ENCODE peak calls at places on chromosomes 1 and 21, in seven cellular contexts. S is effector memory CD4-positive, alpha-beta T cell; X is PC-9; M is kidney; U is endothelial cell of umbilical vein; W is tibial artery; Q is right cardiac atrium. H is an unnamed sample. For H3K4me1, the result is how much of the 10 kb centered on the place peaks cover.

GRCh38 chr1:27113861-27114260 is 41.1 kb downstream of the SLC9A1 start:
- DNase-seq in S (no peak), X (no peak), M (no peak), U (no peak), W (no peak), Q (no peak), H (no peak)

GRCh38 chr1:21865943-21866628 is 54.0 kb downstream of the LDLRAD2 start:
- DNase-seq in S (no peak), X (no peak), M (no peak), U (no peak), W (no peak), Q (no peak), H (no peak)

GRCh38 chr1:158819461-158820443 is 11.4 kb upstream of the MNDA start:
- DNase-seq in S (no peak), X (no peak), M (no peak), U (no peak), W (no peak), Q (no peak), H (peak)

GRCh38 chr1:166080277-166080964 is 86.4 kb downstream of the FAM78B start:
- DNase-seq in S (no peak), X (no peak), M (no peak), U (no peak), W (no peak), Q (no peak), H (no peak)

GRCh38 chr1:218339267-218339831 is 5.8 kb upstream of the TGFB2 start:
- DNase-seq in S (no peak), X (no peak), M (no peak), U (peak), W (no peak), Q (no peak), H (peak)

GRCh38 chr1:26346274-26347033 is 7.5 kb downstream of the CRYBG2 start:
- DNase-seq in S (no peak), X (no peak), M (no peak), U (no peak), W (no peak), Q (no peak), H (no peak)

GRCh38 chr1:109969430-109969829 is 15.1 kb upstream of the AHCYL1 start:
- DNase-seq in S (no peak), X (no peak), M (no peak), U (no peak), W (no peak), Q (no peak), H (no peak)

GRCh38 chr1:59072017-59072947 is 224.6 kb upstream of the FGGY start:
- DNase-seq in S (no peak), X (no peak), M (no peak), U (peak), W (no peak), Q (no peak), H (no peak)

GRCh38 chr1:206702803-206703202 is 18.1 kb downstream of the MAPKAPK2 start:
- DNase-seq in S (no peak), X (no peak), M (no peak), U (no peak), W (no peak), Q (no peak), H (no peak)

GRCh38 chr1:7703321-7704213 is 67.5 kb upstream of the VAMP3 start:
- DNase-seq in S (no peak), X (no peak), M (no peak), U (no peak), W (peak), Q (no peak), H (no peak)

GRCh38 chr1:84225636-84226035 is 75.9 kb upstream of the SAMD13 start:
- DNase-seq in S (no peak), X (no peak), M (no peak), U (no peak), W (no peak), Q (no peak), H (no peak)

GRCh38 chr1:206040328-206040727 is 12.6 kb upstream of the RHEX start:
- DNase-seq in S (no peak), X (no peak), M (no peak), U (no peak), W (no peak), Q (no peak), H (no peak)

GRCh38 chr1:197771388-197771787 is 3.9 kb downstream of the DENND1B start:
- DNase-seq in S (no peak), X (no peak), M (no peak), U (no peak), W (no peak), Q (no peak), H (no peak)

DNA sequence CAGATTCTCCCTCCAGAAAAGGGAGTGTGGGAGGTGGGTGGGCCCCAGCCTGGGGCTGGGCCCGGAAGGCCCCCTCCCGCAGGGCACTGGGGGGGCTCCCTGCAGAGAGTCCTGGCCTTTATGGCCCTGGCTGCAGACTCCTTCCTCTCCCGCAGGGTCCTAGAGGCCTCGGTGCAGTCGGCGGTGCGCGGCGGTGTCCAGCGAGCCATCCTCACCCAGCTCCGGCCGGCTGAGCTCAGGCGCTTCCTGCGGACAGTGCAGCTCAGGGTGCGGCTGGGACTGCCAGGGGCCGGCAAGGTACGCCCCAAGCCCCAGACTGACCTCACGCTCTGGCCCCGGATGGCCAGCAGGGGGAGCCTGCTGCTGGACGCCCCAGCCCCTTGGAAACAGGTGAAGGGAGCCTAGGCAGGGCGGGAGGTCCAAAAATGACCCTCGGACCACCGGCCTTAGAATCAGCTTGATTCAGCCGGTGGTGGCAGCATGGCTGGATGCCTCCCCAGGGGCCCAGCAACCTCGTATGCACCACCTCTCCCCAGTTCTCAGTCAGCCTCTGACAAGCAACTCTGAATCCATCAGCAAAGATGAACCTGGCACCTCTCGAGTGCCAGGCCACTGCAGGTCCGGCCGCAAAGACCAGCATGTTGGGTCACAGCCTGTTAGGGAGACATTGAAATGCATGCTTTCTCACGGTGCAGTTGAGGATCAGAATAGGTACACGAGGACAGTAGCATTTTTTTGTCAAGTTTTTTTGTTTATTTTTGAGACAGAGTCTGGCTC is 20.6 kb downstream of the MTHFR start:
- DNase-seq in S (no peak), X (peak), M (peak), U (peak), W (peak), Q (peak), H (peak)
- H3K4me1 ChIP-seq in S (under half), X (under half), M (under half), U (under half), W (under half), Q (under half), H (under half)

GRCh38 chr1:99782920-99783319 is 16.5 kb upstream of the FRRS1 start:
- DNase-seq in S (no peak), X (no peak), M (no peak), U (no peak), W (no peak), Q (no peak), H (no peak)

GRCh38 chr1:99786751-99787501 is 20.5 kb upstream of the FRRS1 start:
- DNase-seq in S (no peak), X (no peak), M (no peak), U (no peak), W (no peak), Q (no peak), H (no peak)

GRCh38 chr1:99784143-99784542 is 17.7 kb upstream of the FRRS1 start:
- DNase-seq in S (no peak), X (no peak), M (no peak), U (no peak), W (no peak), Q (no peak), H (no peak)

GRCh38 chr1:99782397-99782796 is 16.0 kb upstream of the FRRS1 start:
- DNase-seq in S (no peak), X (no peak), M (no peak), U (no peak), W (no peak), Q (no peak), H (no peak)

DNA sequence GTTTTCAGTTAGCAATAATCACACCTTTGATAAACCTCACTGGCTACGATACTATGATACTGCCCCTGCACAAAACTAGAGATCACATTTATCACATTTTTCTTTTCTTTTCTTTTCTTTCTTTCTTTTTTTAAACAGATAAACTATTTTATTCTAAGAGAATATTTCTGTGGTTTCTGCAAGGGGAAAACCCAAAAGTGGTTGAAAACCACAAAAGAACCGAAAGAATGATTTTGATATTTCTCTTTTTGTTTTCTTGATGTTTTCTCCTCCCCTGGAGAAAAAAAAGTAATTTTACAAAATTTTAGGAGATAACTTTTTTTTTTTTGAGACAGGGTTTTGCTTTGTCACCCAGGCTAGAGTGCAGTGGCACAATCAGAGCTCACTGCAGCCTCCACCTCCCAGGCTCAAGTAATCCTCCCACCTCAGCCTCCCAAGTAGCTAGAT is 18.4 kb upstream of the FRRS1 start:
- DNase-seq in S (no peak), X (no peak), M (no peak), U (no peak), W (no peak), Q (no peak), H (no peak)
- H3K4me3 ChIP-seq in S (peak), X (no peak), M (no peak), U (no peak), W (no peak), Q (no peak), H (no peak)

DNA sequence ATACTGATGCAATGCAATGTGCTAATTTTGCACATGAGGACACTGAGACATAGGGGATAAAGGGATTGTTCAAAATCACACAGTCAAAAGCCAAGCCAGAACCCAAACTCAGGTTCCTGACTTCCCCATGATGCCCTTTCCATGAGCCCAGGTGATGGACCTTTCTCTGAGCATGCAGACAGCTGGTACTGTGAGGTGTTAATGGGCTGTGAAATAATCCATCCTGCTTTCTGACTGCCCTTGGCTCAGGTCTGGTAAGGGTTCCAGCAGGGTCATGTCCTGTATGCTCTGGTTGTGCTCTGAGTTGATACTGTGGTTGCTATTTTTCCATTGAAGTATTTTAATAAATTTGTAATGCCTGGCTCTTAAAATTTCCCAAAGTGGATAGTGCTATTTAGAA is 50.0 kb downstream of the CNIH3 start:
- DNase-seq in S (no peak), X (no peak), M (no peak), U (no peak), W (no peak), Q (no peak), H (no peak)
- H3K27ac ChIP-seq in S (no peak), X (no peak), M (no peak), U (no peak), W (no peak), Q (no peak), H (no peak)

GRCh38 chr1:9687876-9688582 is 36.5 kb downstream of the PIK3CD start:
- DNase-seq in S (no peak), X (peak), M (peak), U (peak), W (no peak), Q (peak), H (peak)
- H3K4me1 ChIP-seq in S (half or more), X (under half), M (under half), U (under half), W (under half), Q (under half), H (under half)

GRCh38 chr1:114010433-114011184 is 31.3 kb downstream of the OLFML3 start:
- DNase-seq in S (no peak), X (no peak), M (no peak), U (no peak), W (no peak), Q (no peak), H (no peak)

GRCh38 chr1:114011796-114012195 is 32.5 kb downstream of the OLFML3 start:
- DNase-seq in S (no peak), X (no peak), M (no peak), U (no peak), W (no peak), Q (no peak), H (no peak)

GRCh38 chr1:114009393-114009792 is 30.1 kb downstream of the OLFML3 start:
- DNase-seq in S (no peak), X (no peak), M (no peak), U (no peak), W (no peak), Q (no peak), H (no peak)

GRCh38 chr1:114009042-114009392 is 29.7 kb downstream of the OLFML3 start:
- DNase-seq in S (no peak), X (no peak), M (no peak), U (no peak), W (no peak), Q (no peak), H (no peak)

DNA sequence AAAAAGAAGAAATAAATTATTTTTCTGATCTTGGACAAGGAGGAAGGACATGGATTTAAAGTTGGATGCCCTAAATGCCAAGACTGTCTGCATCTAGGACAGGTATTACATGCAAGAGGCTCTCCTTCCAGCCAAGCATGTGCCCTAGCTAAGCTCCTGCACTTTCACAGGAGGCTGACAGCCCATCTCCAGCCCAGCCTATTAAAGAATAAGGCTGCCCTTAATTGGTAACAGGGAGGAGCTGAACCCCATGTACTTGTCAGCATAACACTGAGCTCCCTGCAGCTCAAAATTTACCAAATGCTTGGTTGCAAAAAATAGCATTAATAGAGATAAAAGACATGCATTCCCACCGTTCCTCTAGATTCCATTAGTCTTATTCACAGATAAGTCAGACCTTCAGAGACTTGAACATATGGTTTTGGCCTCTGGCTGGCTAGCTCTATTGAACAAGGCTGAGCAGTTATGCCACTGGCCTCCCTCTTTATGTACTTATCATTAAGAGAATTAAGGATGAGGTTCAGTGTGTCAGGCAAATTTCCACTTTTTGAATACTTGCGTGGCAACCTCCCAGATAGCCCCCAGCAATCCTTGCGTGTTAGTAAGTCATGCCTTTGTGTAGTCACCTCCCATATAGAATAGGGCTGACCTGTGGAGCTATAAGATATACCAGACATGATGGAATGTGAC is 29.2 kb downstream of the OLFML3 start:
- DNase-seq in S (no peak), X (no peak), M (no peak), U (no peak), W (no peak), Q (no peak), H (no peak)
- H3K4me3 ChIP-seq in S (no peak), X (no peak), M (no peak), U (no peak), W (no peak), Q (no peak), H (no peak)

GRCh38 chr21:31295676-31296075 is 48.4 kb downstream of the TIAM1 start:
- DNase-seq in S (no peak), X (no peak), M (no peak), U (no peak), W (no peak), Q (no peak), H (no peak)

GRCh38 chr21:31299291-31300147 is 44.5 kb downstream of the TIAM1 start:
- DNase-seq in S (no peak), X (no peak), M (no peak), U (no peak), W (no peak), Q (no peak), H (no peak)

GRCh38 chr21:31293986-31294385 is 50.1 kb downstream of the TIAM1 start:
- DNase-seq in S (no peak), X (peak), M (no peak), U (peak), W (no peak), Q (no peak), H (peak)

GRCh38 chr21:31294691-31295090 is 49.4 kb downstream of the TIAM1 start:
- DNase-seq in S (no peak), X (no peak), M (no peak), U (no peak), W (no peak), Q (no peak), H (no peak)

GRCh38 chr21:31298618-31299269 is 45.3 kb downstream of the TIAM1 start:
- DNase-seq in S (no peak), X (no peak), M (no peak), U (no peak), W (no peak), Q (no peak), H (no peak)
- H3K27ac ChIP-seq in S (no peak), X (no peak), M (no peak), U (no peak), W (no peak), Q (no peak), H (no peak)

GRCh38 chr21:40793057-40793456 is 53.9 kb downstream of the DSCAM start:
- DNase-seq in S (no peak), X (no peak), M (no peak), U (no peak), W (no peak), Q (no peak), H (no peak)
- H3K4me1 ChIP-seq in S (under half), X (under half), M (under half), U (under half), W (under half), Q (under half), H (under half)

GRCh38 chr21:15682977-15683376 is 46.8 kb upstream of the USP25 start:
- DNase-seq in S (no peak), X (no peak), M (no peak), U (peak), W (no peak), Q (no peak), H (peak)
- H3K4me3 ChIP-seq in S (no peak), X (no peak), M (no peak), U (no peak), W (no peak), Q (no peak), H (no peak)

DNA sequence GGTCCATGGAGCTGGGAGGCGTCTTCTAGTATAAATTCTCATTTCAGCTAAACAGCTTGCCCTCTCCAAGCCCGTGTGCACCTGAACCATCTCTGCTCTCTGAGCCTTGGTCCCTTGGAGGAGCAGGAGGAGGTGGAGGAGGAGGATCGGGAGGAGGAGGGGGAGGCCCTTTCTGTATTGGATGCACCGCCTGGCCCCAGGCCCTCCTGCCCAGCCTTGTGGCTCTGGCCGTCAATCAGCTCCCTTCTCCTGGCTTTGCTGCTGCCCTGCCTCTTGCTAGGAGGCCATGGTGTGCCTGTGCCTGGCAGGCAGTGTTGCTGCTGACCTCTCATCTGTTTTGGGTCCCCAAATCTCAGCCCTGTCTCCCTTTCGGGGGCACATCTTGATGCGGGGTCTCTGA is 9.0 kb downstream of the COL18A1 start:
- DNase-seq in S (no peak), X (no peak), M (peak), U (no peak), W (peak), Q (peak), H (no peak)
- H3K27ac ChIP-seq in S (no peak), X (no peak), M (no peak), U (no peak), W (peak), Q (peak), H (no peak)